ENCODE peak calls at places on chromosomes 12 and 14, in ten cellular contexts. Z, W, E, L, M, P, J, U, B and I are unnamed samples.
A peak's percentile ranks its signal among the peaks of the same experiment; 100 is the strongest.

GRCh38 chr12:13164271-13164670 is 32.3 kb upstream of the EMP1 start:
- DNase-seq in E (no peak), L (no peak), J (no peak), B (no peak), M (no peak), Z (no peak), W (no peak), P (no peak), U (no peak), I (no peak)

GRCh38 chr12:90572778-90573177 is 382.2 kb downstream of the CCER1 start:
- DNase-seq in M (no peak), L (no peak), Z (no peak), W (no peak), U (no peak), J (no peak), B (no peak), E (no peak), P (no peak), I (no peak)

GRCh38 chr12:11785722-11786121 is 136.2 kb downstream of the ETV6 start:
- DNase-seq in U (peak; percentile 50), M (no peak), Z (no peak), B (no peak), E (no peak), J (peak; percentile 47), W (no peak), P (peak; percentile 78), L (no peak), I (no peak)

GRCh38 chr12:12088761-12089160 is 18.0 kb downstream of the BCL2L14 start:
- DNase-seq in B (no peak), W (no peak), M (no peak), E (no peak), J (no peak), P (peak; percentile 11), L (no peak), U (no peak), Z (no peak), I (no peak)

GRCh38 chr14:57871487-57872080 is 5.7 kb upstream of the SLC35F4 start:
- DNase-seq in E (no peak), B (no peak), M (peak; percentile 75), P (peak; percentile 86), U (peak; percentile 70), Z (no peak), J (peak; percentile 63), W (no peak), L (no peak), I (no peak)

GRCh38 chr12:57943438-57944080 is 2.2 kb downstream of the ATP23 start:
- DNase-seq in W (no peak), L (no peak), B (no peak), U (no peak), M (no peak), P (no peak), J (no peak), E (no peak), Z (no peak), I (no peak)

GRCh38 chr12:63968685-63969084 is 124.2 kb downstream of the SRGAP1 start:
- DNase-seq in U (no peak), M (no peak), W (no peak), E (no peak), P (no peak), L (no peak), Z (no peak), B (no peak), J (no peak), I (no peak)

GRCh38 chr14:72049462-72049861 is 117.2 kb downstream of the RGS6 start:
- DNase-seq in B (no peak), P (peak; percentile 1), J (peak; percentile 0), U (no peak), L (no peak), Z (no peak), M (no peak), W (no peak), E (no peak), I (no peak)

GRCh38 chr14:28879571-28879970 is 113.0 kb downstream of the FOXG1 start:
- DNase-seq in J (no peak), B (no peak), P (no peak), U (no peak), Z (no peak), M (peak; percentile 39), L (no peak), E (no peak), W (no peak), I (no peak)

DNA sequence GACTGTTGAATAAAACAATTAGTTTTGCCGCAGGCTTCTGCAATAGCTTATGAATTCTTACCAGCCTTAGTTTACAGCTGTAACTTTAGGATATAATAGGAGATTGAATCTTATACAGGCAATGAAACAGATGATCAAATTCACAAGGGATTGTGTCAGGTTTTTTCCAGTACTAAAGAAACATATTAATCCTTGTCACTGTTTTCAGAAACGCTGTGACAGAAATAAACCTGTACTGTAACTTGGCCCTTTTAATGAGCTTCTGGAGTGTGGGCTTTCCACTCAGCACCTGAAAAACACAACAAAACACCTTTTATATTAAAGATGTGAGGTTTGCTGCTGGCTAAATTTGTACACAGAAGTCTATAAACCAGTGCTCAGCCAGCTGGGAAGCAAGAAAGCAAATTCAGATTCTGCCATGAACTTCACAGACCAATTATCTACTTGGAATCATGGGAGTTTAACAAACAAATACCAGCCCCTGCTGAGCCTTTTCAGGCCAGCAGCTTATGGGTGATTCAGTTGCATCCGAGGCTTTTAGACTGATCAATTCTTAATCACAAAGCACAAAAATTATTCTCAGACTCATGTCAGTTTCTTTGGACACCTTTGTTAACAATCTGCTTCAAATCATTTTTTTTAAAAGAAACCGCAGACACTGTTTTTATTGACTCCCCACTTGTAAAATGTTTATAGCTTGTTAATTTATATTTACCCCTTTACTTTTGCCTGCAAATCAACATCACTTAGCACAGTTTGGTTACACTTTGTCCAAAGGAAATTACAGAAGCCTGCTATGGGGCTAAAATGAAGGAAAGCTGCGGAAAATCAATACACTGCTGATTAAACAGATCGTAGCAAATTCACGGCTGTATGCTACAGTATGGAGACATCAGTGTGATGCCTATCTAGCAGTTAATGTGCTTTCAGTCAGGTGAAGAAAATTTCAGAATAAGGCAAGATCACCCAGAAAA is 109.6 kb downstream of the FOXG1 start:
- DNase-seq in W (no peak), B (no peak), Z (no peak), U (no peak), P (no peak), M (peak; percentile 3), L (no peak), J (no peak), E (no peak), I (no peak)
- H3K27ac ChIP-seq in W (no peak overlapping the region), B (no peak overlapping the region), Z (no peak overlapping the region), U (no peak overlapping the region), P (no peak overlapping the region), M (no peak overlapping the region), L (no peak overlapping the region), J (no peak overlapping the region), E (no peak overlapping the region), I (no peak overlapping the region)

GRCh38 chr12:107242189-107242588 is 148.8 kb upstream of the CRY1 start:
- DNase-seq in M (no peak), W (no peak), P (no peak), U (no peak), J (peak; percentile 22), L (no peak), Z (no peak), E (no peak), B (no peak), I (no peak)

GRCh38 chr12:107244584-107244983 is 151.2 kb upstream of the CRY1 start:
- DNase-seq in B (no peak), W (no peak), E (no peak), Z (no peak), M (no peak), P (no peak), U (no peak), J (no peak), L (no peak), I (no peak)

GRCh38 chr12:107243316-107243715 is 150.0 kb upstream of the CRY1 start:
- DNase-seq in B (no peak), M (no peak), P (no peak), U (no peak), Z (no peak), J (no peak), W (no peak), L (no peak), E (no peak), I (no peak)

GRCh38 chr12:107238276-107238675 is 144.9 kb upstream of the CRY1 start:
- DNase-seq in B (no peak), U (no peak), E (no peak), W (no peak), L (no peak), J (peak; percentile 78), M (no peak), P (peak; percentile 20), Z (no peak), I (no peak)

DNA sequence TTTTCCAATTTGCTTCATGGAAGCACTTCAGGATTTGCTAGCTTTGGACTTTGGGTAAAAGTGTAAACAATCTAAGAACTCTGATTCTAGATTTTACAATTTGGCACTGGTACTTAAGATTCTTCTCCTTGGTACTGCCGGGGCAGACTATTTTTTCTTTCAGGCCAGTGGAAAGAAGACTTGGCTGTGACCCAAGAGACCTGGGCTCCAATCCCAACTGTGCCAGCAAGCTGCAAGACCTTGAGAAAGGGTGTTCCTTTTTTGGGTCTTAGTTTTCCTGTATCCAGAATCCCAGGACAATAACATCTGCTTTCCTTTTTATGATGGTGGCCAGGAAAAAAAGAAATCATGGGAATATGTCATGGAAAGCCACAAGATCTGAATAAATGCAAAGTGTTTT is 148.1 kb upstream of the CRY1 start:
- DNase-seq in J (no peak), W (no peak), M (no peak), E (no peak), Z (no peak), B (no peak), L (no peak), U (no peak), P (no peak), I (no peak)
- H3K4me3 ChIP-seq in J (no peak overlapping the region), W (no peak overlapping the region), M (no peak overlapping the region), E (no peak overlapping the region), Z (no peak overlapping the region), B (no peak overlapping the region), L (no peak overlapping the region), U (no peak overlapping the region), P (no peak overlapping the region), I (no peak overlapping the region)

DNA sequence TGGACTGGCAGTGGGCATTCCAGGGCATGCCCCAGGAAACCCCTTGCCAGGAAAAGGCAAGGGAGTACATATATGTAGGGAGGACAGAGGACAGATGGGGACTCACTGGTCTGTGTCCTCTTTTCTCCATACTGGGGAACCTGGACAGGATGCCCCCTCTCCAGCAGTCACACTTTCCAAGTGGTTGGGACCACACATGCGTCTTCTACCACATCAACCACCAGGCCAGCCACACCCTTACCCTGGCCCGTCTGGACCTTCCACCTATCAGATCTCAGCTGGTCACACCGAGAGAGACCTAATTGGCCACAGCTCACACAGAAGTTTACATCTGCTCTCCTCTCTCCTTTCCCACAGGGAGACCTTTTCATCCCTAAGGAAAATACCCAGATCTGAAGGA is 8.3 kb downstream of the ANKRD33 start:
- DNase-seq in L (no peak), U (no peak), W (peak; percentile 28), B (no peak), Z (no peak), M (no peak), J (no peak), E (no peak), P (no peak), I (no peak)
- H3K27ac ChIP-seq in L (peak overlapping the region; percentile 58), U (no peak overlapping the region), W (peak overlapping the region; percentile 30), B (no peak overlapping the region), Z (no peak overlapping the region), M (no peak overlapping the region), J (no peak overlapping the region), E (peak overlapping the region; percentile 78), P (no peak overlapping the region), I (no peak overlapping the region)

GRCh38 chr12:22625671-22626251 is 790 bp downstream of the ETNK1 start:
- DNase-seq in U (peak; percentile 37), M (peak; percentile 82), E (peak; percentile 45), W (no peak), B (peak; percentile 31), P (peak; percentile 59), Z (peak; percentile 3), J (peak; percentile 46), L (no peak), I (peak; percentile 21)

GRCh38 chr12:22626429-22626828 is 1.5 kb downstream of the ETNK1 start:
- DNase-seq in U (peak; percentile 33), Z (no peak), M (no peak), J (peak; percentile 59), E (no peak), L (no peak), B (no peak), W (no peak), P (peak; percentile 82), I (no peak)

GRCh38 chr12:22627351-22627750 is 2.4 kb downstream of the ETNK1 start:
- DNase-seq in U (no peak), L (no peak), E (no peak), Z (no peak), W (no peak), B (no peak), J (no peak), M (no peak), P (peak; percentile 17), I (no peak)

GRCh38 chr12:22624908-22625646 is at the start of gene ETNK1:
- DNase-seq in Z (peak; percentile 76), L (peak; percentile 96), E (peak; percentile 97), B (peak; percentile 97), J (peak; percentile 94), M (peak; percentile 95), W (peak; percentile 98), P (peak; percentile 97), U (peak; percentile 97), I (peak; percentile 88)

GRCh38 chr12:22628228-22628627 is 3.3 kb downstream of the ETNK1 start:
- DNase-seq in J (no peak), P (no peak), Z (no peak), L (no peak), U (no peak), E (no peak), M (no peak), B (no peak), W (no peak), I (no peak)
- H3K4me3 ChIP-seq in J (peak overlapping the region; percentile 92), P (peak overlapping the region; percentile 96), Z (no peak overlapping the region), L (peak overlapping the region; percentile 93), U (peak overlapping the region; percentile 9), E (peak overlapping the region; percentile 80), M (peak overlapping the region; percentile 60), B (peak overlapping the region; percentile 98), W (peak overlapping the region; percentile 93), I (no peak overlapping the region)